ENCODE peak calls at places on chromosomes 4 and X, in ten cellular contexts. J is CD8-positive, alpha-beta memory T cell; K is tibial nerve; L is pancreas; V is CD4-positive, alpha-beta T cell; S is effector memory CD4-positive, alpha-beta T cell; B is tibial artery; H is cardiac muscle cell; N is K562; X is ovary. Y is an unnamed sample.

GRCh38 chrX:40058719-40059118 is 39.0 kb downstream of the BCOR start:
- DNase-seq in J (no peak), K (no peak), L (no peak), V (no peak), S (no peak), B (no peak), H (no peak), N (no peak), X (no peak), Y (no peak)

GRCh38 chr4:165476214-165477098 is 97.6 kb downstream of the CPE start:
- DNase-seq in J (no peak), K (no peak), L (no peak), V (no peak), S (no peak), B (no peak), H (no peak), N (peak; percentile 84), X (no peak), Y (no peak)

GRCh38 chr4:175263537-175263936 is 345.4 kb downstream of the ADAM29 start:
- DNase-seq in J (no peak), K (no peak), L (no peak), V (no peak), S (no peak), B (no peak), H (peak; percentile 20), N (no peak), X (no peak), Y (no peak)

GRCh38 chrX:47232803-47233332 is at the start of gene USP11:
- DNase-seq in J (peak; percentile 37), K (no peak), L (peak; percentile 66), V (peak; percentile 25), S (no peak), B (peak; percentile 74), H (peak; percentile 75), N (peak; percentile 39), X (peak; percentile 78), Y (peak; percentile 90)

GRCh38 chr4:136650541-136651277 is 881.6 kb downstream of the PCDH18 start:
- DNase-seq in J (no peak), K (no peak), L (no peak), V (no peak), S (no peak), B (no peak), H (no peak), N (no peak), X (no peak), Y (no peak)

GRCh38 chrX:16989750-16990149 is 43.3 kb downstream of the REPS2 start:
- DNase-seq in J (no peak), K (no peak), L (no peak), V (no peak), S (no peak), B (no peak), H (no peak), N (no peak), X (no peak), Y (no peak)

GRCh38 chrX:25524150-25524549 is 508.4 kb upstream of the ARX start:
- DNase-seq in J (no peak), K (no peak), L (no peak), V (no peak), S (no peak), B (no peak), H (no peak), N (no peak), X (no peak), Y (no peak)

GRCh38 chr4:53680168-53680567 is 88.9 kb upstream of the LNX1 start:
- DNase-seq in J (no peak), K (no peak), L (no peak), V (no peak), S (no peak), B (no peak), H (no peak), N (no peak), X (no peak), Y (no peak)

GRCh38 chr4:54232151-54232688 is 3.1 kb downstream of the PDGFRA start:
- DNase-seq in J (no peak), K (no peak), L (peak; percentile 59), V (no peak), S (no peak), B (peak; percentile 65), H (peak; percentile 45), N (no peak), X (peak; percentile 57), Y (no peak)

GRCh38 chrX:71976753-71977152 is 66.1 kb downstream of the NHSL2 start:
- DNase-seq in J (no peak), K (no peak), L (no peak), V (no peak), S (no peak), B (no peak), H (no peak), N (no peak), X (no peak), Y (no peak)

GRCh38 chr4:11429646-11430045 is 952 bp upstream of the HS3ST1 start:
- DNase-seq in J (no peak), K (no peak), L (no peak), V (no peak), S (no peak), B (no peak), H (no peak), N (no peak), X (no peak), Y (no peak)

GRCh38 chrX:67619253-67619652 is 75.4 kb downstream of the AR start:
- DNase-seq in J (no peak), K (no peak), L (no peak), V (no peak), S (no peak), B (no peak), H (no peak), N (no peak), X (no peak), Y (no peak)

GRCh38 chr4:68904786-68905185 is 46.8 kb downstream of the UGT2A3 start:
- DNase-seq in J (no peak), K (no peak), L (no peak), V (no peak), S (no peak), B (no peak), H (no peak), N (peak; percentile 9), X (no peak), Y (no peak)

GRCh38 chr4:16591867-16592266 is 306.6 kb downstream of the LDB2 start:
- DNase-seq in J (no peak), K (no peak), L (no peak), V (no peak), S (no peak), B (no peak), H (no peak), N (no peak), X (peak; percentile 88), Y (no peak)

GRCh38 chr4:72779256-72779655 is 210.2 kb upstream of the ADAMTS3 start:
- DNase-seq in J (no peak), K (no peak), L (no peak), V (no peak), S (no peak), B (no peak), H (no peak), N (no peak), X (no peak), Y (no peak)

DNA sequence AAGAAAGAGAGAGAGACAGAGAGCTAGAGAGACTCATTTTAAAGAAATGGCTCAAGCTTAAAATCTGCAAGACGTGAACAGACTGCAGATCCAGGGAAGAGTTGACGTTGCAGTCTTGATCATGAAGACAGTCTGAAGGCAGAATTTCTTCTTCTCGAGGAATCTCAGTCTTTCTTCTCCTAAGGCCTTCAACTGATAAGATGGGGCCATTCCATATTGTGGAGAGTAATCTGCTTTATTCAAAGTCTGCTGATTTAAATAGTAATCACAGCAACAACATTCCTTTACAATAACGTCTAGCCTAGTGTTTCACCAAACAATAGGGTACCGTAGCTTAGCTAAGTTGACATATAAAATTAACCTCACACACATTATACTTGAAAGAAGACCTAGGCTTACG is 208.4 kb upstream of the ADAMTS3 start:
- DNase-seq in J (no peak), K (no peak), L (no peak), V (no peak), S (no peak), B (no peak), H (no peak), N (no peak), X (no peak), Y (no peak)
- H3K27ac ChIP-seq in J (no peak overlapping the region), K (no peak overlapping the region), L (no peak overlapping the region), V (no peak overlapping the region), S (no peak overlapping the region), B (no peak overlapping the region), H (no peak overlapping the region), N (no peak overlapping the region), X (no peak overlapping the region), Y (no peak overlapping the region)

GRCh38 chrX:10176121-10177003 is 19.6 kb downstream of the CLCN4 start:
- DNase-seq in J (no peak), K (no peak), L (no peak), V (no peak), S (no peak), B (no peak), H (no peak), N (no peak), X (no peak), Y (no peak)
- H3K27ac ChIP-seq in J (no peak overlapping the region), K (no peak overlapping the region), L (peak overlapping the region; percentile 75), V (no peak overlapping the region), S (no peak overlapping the region), B (no peak overlapping the region), H (no peak overlapping the region), N (peak overlapping the region; percentile 36), X (peak overlapping the region; percentile 30), Y (no peak overlapping the region)

DNA sequence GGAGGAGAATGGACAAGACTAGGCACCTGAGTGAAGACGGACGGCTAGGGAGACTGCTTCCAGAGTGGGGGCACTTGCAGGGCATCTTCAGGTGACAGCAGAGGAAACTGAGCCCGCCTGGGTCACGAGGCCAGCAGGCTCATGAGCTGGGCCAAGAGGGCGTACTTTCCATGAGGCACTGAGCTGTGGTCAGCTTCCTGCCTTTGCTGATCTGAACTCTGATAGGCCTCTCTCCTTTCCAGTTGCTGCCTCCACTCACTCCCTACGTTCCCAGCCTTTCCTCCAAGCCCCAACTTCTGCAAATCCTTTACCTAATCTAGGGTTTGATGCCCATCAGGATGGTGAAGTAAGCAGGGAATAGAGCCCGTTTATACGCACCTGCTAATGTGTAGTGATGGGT is 1.4 kb upstream of the L1CAM start:
- DNase-seq in J (no peak), K (no peak), L (no peak), V (no peak), S (no peak), B (no peak), H (no peak), N (no peak), X (no peak), Y (no peak)
- H3K27ac ChIP-seq in J (no peak overlapping the region), K (no peak overlapping the region), L (no peak overlapping the region), V (no peak overlapping the region), S (no peak overlapping the region), B (no peak overlapping the region), H (no peak overlapping the region), N (no peak overlapping the region), X (no peak overlapping the region), Y (no peak overlapping the region)

DNA sequence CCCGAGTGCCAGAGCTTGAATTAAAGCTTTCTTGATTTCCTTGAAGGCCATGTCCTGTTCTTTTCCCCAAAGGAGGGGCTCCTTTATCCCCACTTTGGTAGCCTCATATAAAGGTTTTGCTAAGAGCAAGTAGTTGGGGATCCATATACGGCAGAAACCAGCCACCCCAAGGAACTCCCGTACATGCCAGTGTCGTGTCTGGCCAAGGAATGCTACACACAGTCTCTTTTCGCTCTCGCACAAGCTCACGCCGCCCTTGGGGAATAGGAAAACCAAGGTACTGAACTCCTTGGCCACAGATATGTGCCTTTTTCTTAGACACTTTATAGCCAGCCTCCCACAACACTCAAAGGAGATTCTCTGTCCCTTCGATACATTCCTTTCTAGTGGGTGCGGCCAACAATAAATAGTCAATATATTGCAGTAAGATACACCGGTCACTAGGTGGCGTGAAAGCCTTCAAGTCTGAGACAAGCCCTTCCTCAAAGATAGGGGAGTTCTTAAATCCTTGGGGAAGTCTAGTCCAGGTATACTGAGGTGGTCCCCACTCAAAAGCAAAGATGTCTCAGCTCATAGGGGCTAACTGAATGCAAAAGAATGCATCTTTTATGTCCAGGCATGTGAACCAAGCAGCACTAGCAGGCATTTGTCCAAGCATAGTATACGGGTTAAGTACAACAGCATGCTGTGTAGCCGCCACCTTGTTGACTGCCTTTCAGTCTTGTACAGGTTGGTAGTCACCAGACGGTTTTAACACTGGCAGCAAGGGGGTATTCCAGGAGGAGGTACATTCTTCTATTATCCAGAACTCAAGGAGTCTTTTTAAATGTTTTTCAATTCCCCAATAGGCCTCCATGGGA is 57.8 kb upstream of the XAGE1B start:
- DNase-seq in J (no peak), K (no peak), L (no peak), V (peak; percentile 19), S (no peak), B (no peak), H (peak; percentile 62), N (peak; percentile 31), X (no peak), Y (peak; percentile 76)
- H3K27ac ChIP-seq in J (no peak overlapping the region), K (no peak overlapping the region), L (no peak overlapping the region), V (no peak overlapping the region), S (no peak overlapping the region), B (no peak overlapping the region), H (no peak overlapping the region), N (no peak overlapping the region), X (no peak overlapping the region), Y (no peak overlapping the region)

Y was measured in Karpas-422.